ENCODE peak calls at places on chromosomes 12 and 14, in five cellular contexts. Z is T-helper 17 cell; P is H4; E is NCI-H69; D is stimulated activated CD8-positive, alpha-beta memory T cell treated with anti-CD3 and anti-CD28 coated beads, Interleukin-15, amount 100 ng/mL, for 1 hour. K is an unnamed sample.
A peak's percentile ranks its signal among the peaks of the same experiment; 100 is the strongest.

GRCh38 chr12:42382013-42382696 is 56.2 kb downstream of the PPHLN1 start:
- DNase-seq in D (no peak), Z (no peak), P (no peak), E (no peak), K (no peak)

GRCh38 chr12:90013409-90013808 is 304.8 kb upstream of the ATP2B1 start:
- DNase-seq in P (no peak), E (peak; percentile 54), D (no peak), Z (no peak), K (no peak)

GRCh38 chr14:41873379-41874034 is 266.8 kb downstream of the LRFN5 start:
- DNase-seq in P (no peak), E (no peak), D (no peak), Z (no peak), K (no peak)

GRCh38 chr12:23927907-23928306 is 21.6 kb downstream of the SOX5 start:
- DNase-seq in Z (no peak), E (peak; percentile 21), P (no peak), D (no peak), K (no peak)

GRCh38 chr12:27554421-27555186 is 30.6 kb downstream of the PPFIBP1 start:
- DNase-seq in P (no peak), E (peak; percentile 62), D (no peak), Z (no peak), K (no peak)

GRCh38 chr12:8648598-8649205 is 13.9 kb downstream of the MFAP5 start:
- DNase-seq in D (peak; percentile 4), Z (no peak), P (no peak), E (no peak), K (no peak)

GRCh38 chr12:58346032-58346632 is 404.8 kb downstream of the ATP23 start:
- DNase-seq in Z (no peak), D (no peak), E (peak; percentile 74), P (peak; percentile 55), K (no peak)

GRCh38 chr12:2335517-2335916 is 282.7 kb downstream of the CACNA1C start:
- DNase-seq in D (no peak), E (peak; percentile 60), Z (no peak), P (no peak), K (no peak)

GRCh38 chr12:105357162-105357691 is 26.7 kb downstream of the C12orf75 start:
- DNase-seq in E (no peak), D (no peak), Z (no peak), P (no peak), K (no peak)

GRCh38 chr14:98932436-98933325 is 339.3 kb downstream of the BCL11B start:
- DNase-seq in E (no peak), D (no peak), P (no peak), Z (no peak), K (no peak)

GRCh38 chr14:68084256-68084655 is 264.7 kb downstream of the RAD51B start:
- DNase-seq in D (no peak), P (no peak), E (peak; percentile 64), Z (no peak), K (no peak)

GRCh38 chr12:109827566-109828550 is 5.3 kb downstream of the TRPV4 start:
- DNase-seq in D (no peak), P (no peak), Z (no peak), E (no peak), K (no peak)

GRCh38 chr12:122135437-122136031 is 38.5 kb downstream of the IL31 start:
- DNase-seq in P (no peak), E (no peak), Z (no peak), D (no peak), K (no peak)

GRCh38 chr14:64721391-64721791 is 17.2 kb downstream of the PLEKHG3 start:
- DNase-seq in E (peak; percentile 81), Z (no peak), P (peak; percentile 96), D (no peak), K (no peak)

GRCh38 chr14:69473271-69473670 is 11.3 kb upstream of the PLEKHD1 start:
- DNase-seq in P (no peak), D (no peak), E (peak; percentile 25), Z (no peak), K (no peak)

GRCh38 chr12:22631863-22632463 is 7.0 kb downstream of the ETNK1 start:
- DNase-seq in Z (no peak), P (no peak), D (no peak), E (peak; percentile 20), K (no peak)

GRCh38 chr14:30240685-30241084 is 313.0 kb upstream of the PRKD1 start:
- DNase-seq in D (no peak), E (peak; percentile 68), Z (no peak), P (no peak), K (no peak)

GRCh38 chr14:37470251-37470650 is 124.8 kb downstream of the FOXA1 start:
- DNase-seq in D (no peak), P (no peak), Z (no peak), E (no peak), K (no peak)

GRCh38 chr14:78310263-78310662 is 140.1 kb downstream of the NRXN3 start:
- DNase-seq in E (peak; percentile 97), Z (no peak), D (no peak), P (no peak), K (no peak)

GRCh38 chr12:53181935-53182334 is 1.2 kb upstream of the CSAD start:
- DNase-seq in P (no peak), E (no peak), D (no peak), Z (no peak), K (no peak)

GRCh38 chr14:51451561-51451960 is 200.1 kb upstream of the FRMD6 start:
- DNase-seq in P (no peak), E (no peak), Z (no peak), D (no peak), K (no peak)

GRCh38 chr14:61281186-61281676 is at the start of gene TMEM30B:
- DNase-seq in Z (peak; percentile 11), E (peak; percentile 89), P (no peak), D (no peak), K (no peak)

GRCh38 chr12:23621910-23622309 is 327.6 kb downstream of the SOX5 start:
- DNase-seq in Z (no peak), D (no peak), P (no peak), E (peak; percentile 87), K (no peak)

GRCh38 chr14:78997811-78998210 is 827.6 kb downstream of the NRXN3 start:
- DNase-seq in P (no peak), D (no peak), Z (no peak), E (peak; percentile 92), K (no peak)

GRCh38 chr12:115506822-115507629 is 770.5 kb downstream of the MED13L start:
- DNase-seq in D (no peak), P (no peak), Z (no peak), E (peak; percentile 5), K (no peak)

GRCh38 chr12:87597114-87597513 is 432.1 kb downstream of the C12orf50 start:
- DNase-seq in E (no peak), Z (no peak), P (no peak), D (no peak), K (no peak)

GRCh38 chr12:20420557-20420956 is 52.2 kb downstream of the PDE3A start:
- DNase-seq in Z (no peak), P (no peak), D (no peak), E (no peak), K (no peak)

GRCh38 chr14:69153848-69154208 is 909 bp upstream of the DCAF5 start:
- DNase-seq in D (no peak), Z (no peak), P (no peak), E (peak; percentile 60), K (no peak)

GRCh38 chr12:52020539-52021336 is 14.0 kb downstream of the TAMALIN start:
- DNase-seq in E (peak; percentile 80), Z (peak; percentile 41), P (peak; percentile 39), D (no peak), K (no peak)

GRCh38 chr14:65492277-65492676 is 79.7 kb downstream of the FUT8 start:
- DNase-seq in E (no peak), P (no peak), D (no peak), Z (no peak), K (no peak)

GRCh38 chr12:98757455-98757854 is 112.4 kb downstream of the APAF1 start:
- DNase-seq in D (no peak), P (no peak), E (no peak), Z (no peak), K (no peak)

GRCh38 chr12:16130359-16130758 is 147.1 kb downstream of the SLC15A5 start:
- DNase-seq in E (peak; percentile 52), P (no peak), D (no peak), Z (no peak), K (no peak)

GRCh38 chr14:106586098-106586704 is 1059.8 kb downstream of the TMEM121 start:
- DNase-seq in P (no peak), Z (peak; percentile 29), E (peak; percentile 40), D (peak; percentile 39), K (no peak)

GRCh38 chr14:75274899-75275569 is 3.6 kb upstream of the FOS start:
- DNase-seq in P (peak; percentile 90), D (no peak), Z (peak; percentile 65), E (no peak), K (no peak)

GRCh38 chr12:131547560-131547959 is 163.3 kb upstream of the SFSWAP start:
- DNase-seq in Z (no peak), E (no peak), P (no peak), D (no peak), K (no peak)

GRCh38 chr14:40197344-40197743 is 765.1 kb upstream of the FBXO33 start:
- DNase-seq in Z (no peak), P (no peak), D (no peak), E (no peak), K (no peak)

GRCh38 chr12:11765817-11766794 is 116.6 kb downstream of the ETV6 start:
- DNase-seq in Z (no peak), P (no peak), E (no peak), D (no peak), K (no peak)